ENCODE peak calls at places on chromosomes 4 and X, in ten cellular contexts. One of them, this sample, is unnamed.

GRCh38 chr4:55947912-55948725 is 626 bp upstream of the CEP135 start:
- DNase-seq in HCT116: peak; percentile 28
- DNase-seq in transverse colon: no peak
- DNase-seq in K562: peak; percentile 28
- DNase-seq in HepG2: peak; percentile 36
- DNase-seq in stomach: no peak
- DNase-seq in endothelial cell of umbilical vein: peak; percentile 98
- DNase-seq in suprapubic skin: no peak
- DNase-seq in breast epithelium: no peak
- DNase-seq in GM12891: no peak
- DNase-seq in this sample: no peak

GRCh38 chrX:134026732-134027311 is 41.4 kb upstream of the GPC3 start:
- DNase-seq in HCT116: peak; percentile 10
- DNase-seq in transverse colon: peak; percentile 34
- DNase-seq in K562: peak; percentile 14
- DNase-seq in HepG2: peak; percentile 84
- DNase-seq in stomach: peak; percentile 34
- DNase-seq in endothelial cell of umbilical vein: peak; percentile 11
- DNase-seq in suprapubic skin: no peak
- DNase-seq in breast epithelium: no peak
- DNase-seq in GM12891: no peak
- DNase-seq in this sample: no peak

GRCh38 chrX:80578518-80579105 is 158.4 kb downstream of the TENT5D start:
- DNase-seq in HCT116: peak; percentile 10
- DNase-seq in transverse colon: no peak
- DNase-seq in K562: peak; percentile 23
- DNase-seq in HepG2: peak; percentile 6
- DNase-seq in stomach: no peak
- DNase-seq in endothelial cell of umbilical vein: peak; percentile 1
- DNase-seq in suprapubic skin: no peak
- DNase-seq in breast epithelium: no peak
- DNase-seq in GM12891: no peak
- DNase-seq in this sample: no peak

GRCh38 chrX:34656467-34656841 is 631 bp downstream of the TMEM47 start:
- DNase-seq in HCT116: no peak
- DNase-seq in transverse colon: no peak
- DNase-seq in K562: no peak
- DNase-seq in HepG2: no peak
- DNase-seq in stomach: no peak
- DNase-seq in endothelial cell of umbilical vein: peak; percentile 7
- DNase-seq in suprapubic skin: peak; percentile 59
- DNase-seq in breast epithelium: no peak
- DNase-seq in GM12891: no peak
- DNase-seq in this sample: no peak

GRCh38 chr4:7212101-7212674 is 19.9 kb downstream of the SORCS2 start:
- DNase-seq in HCT116: no peak
- DNase-seq in transverse colon: no peak
- DNase-seq in K562: no peak
- DNase-seq in HepG2: peak; percentile 38
- DNase-seq in stomach: no peak
- DNase-seq in endothelial cell of umbilical vein: no peak
- DNase-seq in suprapubic skin: no peak
- DNase-seq in breast epithelium: no peak
- DNase-seq in GM12891: no peak
- DNase-seq in this sample: no peak

GRCh38 chrX:150363561-150364346 is 637 bp downstream of the MAMLD1 start:
- DNase-seq in HCT116: no peak
- DNase-seq in transverse colon: peak; percentile 14
- DNase-seq in K562: no peak
- DNase-seq in HepG2: no peak
- DNase-seq in stomach: no peak
- DNase-seq in endothelial cell of umbilical vein: peak; percentile 35
- DNase-seq in suprapubic skin: no peak
- DNase-seq in breast epithelium: no peak
- DNase-seq in GM12891: no peak
- DNase-seq in this sample: peak; percentile 80

GRCh38 chrX:80511969-80512760 is 91.9 kb downstream of the TENT5D start:
- DNase-seq in HCT116: no peak
- DNase-seq in transverse colon: no peak
- DNase-seq in K562: peak; percentile 63
- DNase-seq in HepG2: no peak
- DNase-seq in stomach: no peak
- DNase-seq in endothelial cell of umbilical vein: no peak
- DNase-seq in suprapubic skin: no peak
- DNase-seq in breast epithelium: no peak
- DNase-seq in GM12891: no peak
- DNase-seq in this sample: no peak

GRCh38 chrX:68177542-68177941 is 255.8 kb downstream of the OPHN1 start:
- DNase-seq in HCT116: no peak
- DNase-seq in transverse colon: no peak
- DNase-seq in K562: no peak
- DNase-seq in HepG2: no peak
- DNase-seq in stomach: no peak
- DNase-seq in endothelial cell of umbilical vein: no peak
- DNase-seq in suprapubic skin: no peak
- DNase-seq in breast epithelium: no peak
- DNase-seq in GM12891: no peak
- DNase-seq in this sample: no peak

GRCh38 chr4:168569066-168569908 is 72.4 kb downstream of the PALLD start:
- DNase-seq in HCT116: peak; percentile 95
- DNase-seq in transverse colon: peak; percentile 45
- DNase-seq in K562: peak; percentile 34
- DNase-seq in HepG2: peak; percentile 1
- DNase-seq in stomach: peak; percentile 61
- DNase-seq in endothelial cell of umbilical vein: peak; percentile 98
- DNase-seq in suprapubic skin: no peak
- DNase-seq in breast epithelium: no peak
- DNase-seq in GM12891: no peak
- DNase-seq in this sample: no peak

GRCh38 chrX:7261672-7262332 is 113.8 kb upstream of the PUDP start:
- DNase-seq in HCT116: no peak
- DNase-seq in transverse colon: no peak
- DNase-seq in K562: no peak
- DNase-seq in HepG2: no peak
- DNase-seq in stomach: no peak
- DNase-seq in endothelial cell of umbilical vein: no peak
- DNase-seq in suprapubic skin: no peak
- DNase-seq in breast epithelium: no peak
- DNase-seq in GM12891: peak; percentile 1
- DNase-seq in this sample: no peak

GRCh38 chr4:88823058-88823919 is 125.7 kb upstream of the NAP1L5 start:
- DNase-seq in HCT116: peak; percentile 29
- DNase-seq in transverse colon: peak; percentile 90
- DNase-seq in K562: peak; percentile 85
- DNase-seq in HepG2: peak; percentile 61
- DNase-seq in stomach: peak; percentile 89
- DNase-seq in endothelial cell of umbilical vein: peak; percentile 92
- DNase-seq in suprapubic skin: peak; percentile 87
- DNase-seq in breast epithelium: peak; percentile 70
- DNase-seq in GM12891: no peak
- DNase-seq in this sample: peak; percentile 91

GRCh38 chr4:24850669-24851068 is 55.3 kb downstream of the SOD3 start:
- DNase-seq in HCT116: no peak
- DNase-seq in transverse colon: peak; percentile 10
- DNase-seq in K562: no peak
- DNase-seq in HepG2: no peak
- DNase-seq in stomach: no peak
- DNase-seq in endothelial cell of umbilical vein: peak; percentile 69
- DNase-seq in suprapubic skin: no peak
- DNase-seq in breast epithelium: no peak
- DNase-seq in GM12891: no peak
- DNase-seq in this sample: no peak
- TF ChIP-seq POLR2AphosphoS5 in HCT116: no peak
- TF ChIP-seq POLR2AphosphoS5 in transverse colon: no peak
- TF ChIP-seq POLR2AphosphoS5 in K562: no peak
- TF ChIP-seq POLR2AphosphoS5 in HepG2: no peak
- TF ChIP-seq POLR2AphosphoS5 in stomach: peak; percentile 21
- TF ChIP-seq POLR2AphosphoS5 in endothelial cell of umbilical vein: no peak
- TF ChIP-seq POLR2AphosphoS5 in suprapubic skin: no peak
- TF ChIP-seq POLR2AphosphoS5 in breast epithelium: no peak
- TF ChIP-seq POLR2AphosphoS5 in GM12891: no peak
- TF ChIP-seq POLR2AphosphoS5 in this sample: no peak

GRCh38 chrX:48917139-48917980 is 1.5 kb downstream of the PIM2 start:
- DNase-seq in HCT116: peak; percentile 74
- DNase-seq in transverse colon: peak; percentile 92
- DNase-seq in K562: peak; percentile 91
- DNase-seq in HepG2: peak; percentile 88
- DNase-seq in stomach: peak; percentile 92
- DNase-seq in endothelial cell of umbilical vein: peak; percentile 93
- DNase-seq in suprapubic skin: peak; percentile 93
- DNase-seq in breast epithelium: peak; percentile 83
- DNase-seq in GM12891: peak; percentile 51
- DNase-seq in this sample: peak; percentile 95
- TF ChIP-seq POLR2AphosphoS5 in HCT116: peak; percentile 16
- TF ChIP-seq POLR2AphosphoS5 in transverse colon: no peak
- TF ChIP-seq POLR2AphosphoS5 in K562: no peak
- TF ChIP-seq POLR2AphosphoS5 in HepG2: no peak
- TF ChIP-seq POLR2AphosphoS5 in stomach: peak; percentile 66
- TF ChIP-seq POLR2AphosphoS5 in endothelial cell of umbilical vein: no peak
- TF ChIP-seq POLR2AphosphoS5 in suprapubic skin: no peak
- TF ChIP-seq POLR2AphosphoS5 in breast epithelium: no peak
- TF ChIP-seq POLR2AphosphoS5 in GM12891: no peak
- TF ChIP-seq POLR2AphosphoS5 in this sample: peak; percentile 78

GRCh38 chr4:5451243-5451642 is 257.1 kb downstream of the EVC2 start:
- DNase-seq in HCT116: no peak
- DNase-seq in transverse colon: no peak
- DNase-seq in K562: no peak
- DNase-seq in HepG2: no peak
- DNase-seq in stomach: no peak
- DNase-seq in endothelial cell of umbilical vein: no peak
- DNase-seq in suprapubic skin: no peak
- DNase-seq in breast epithelium: no peak
- DNase-seq in GM12891: no peak
- DNase-seq in this sample: no peak

GRCh38 chr4:5448286-5448685 is 260.1 kb downstream of the EVC2 start:
- DNase-seq in HCT116: no peak
- DNase-seq in transverse colon: no peak
- DNase-seq in K562: no peak
- DNase-seq in HepG2: no peak
- DNase-seq in stomach: no peak
- DNase-seq in endothelial cell of umbilical vein: no peak
- DNase-seq in suprapubic skin: no peak
- DNase-seq in breast epithelium: no peak
- DNase-seq in GM12891: no peak
- DNase-seq in this sample: no peak

GRCh38 chr4:5456296-5456845 is 252.0 kb downstream of the EVC2 start:
- DNase-seq in HCT116: no peak
- DNase-seq in transverse colon: no peak
- DNase-seq in K562: no peak
- DNase-seq in HepG2: no peak
- DNase-seq in stomach: no peak
- DNase-seq in endothelial cell of umbilical vein: no peak
- DNase-seq in suprapubic skin: no peak
- DNase-seq in breast epithelium: peak; percentile 36
- DNase-seq in GM12891: no peak
- DNase-seq in this sample: no peak

GRCh38 chr4:5455003-5455585 is 253.3 kb downstream of the EVC2 start:
- DNase-seq in HCT116: no peak
- DNase-seq in transverse colon: no peak
- DNase-seq in K562: no peak
- DNase-seq in HepG2: no peak
- DNase-seq in stomach: no peak
- DNase-seq in endothelial cell of umbilical vein: no peak
- DNase-seq in suprapubic skin: no peak
- DNase-seq in breast epithelium: peak; percentile 34
- DNase-seq in GM12891: no peak
- DNase-seq in this sample: peak; percentile 43

GRCh38 chr4:5452156-5452555 is 256.2 kb downstream of the EVC2 start:
- DNase-seq in HCT116: no peak
- DNase-seq in transverse colon: no peak
- DNase-seq in K562: no peak
- DNase-seq in HepG2: no peak
- DNase-seq in stomach: no peak
- DNase-seq in endothelial cell of umbilical vein: no peak
- DNase-seq in suprapubic skin: no peak
- DNase-seq in breast epithelium: peak; percentile 31
- DNase-seq in GM12891: no peak
- DNase-seq in this sample: peak; percentile 48
- TF ChIP-seq POLR2AphosphoS5 in HCT116: no peak
- TF ChIP-seq POLR2AphosphoS5 in transverse colon: no peak
- TF ChIP-seq POLR2AphosphoS5 in K562: no peak
- TF ChIP-seq POLR2AphosphoS5 in HepG2: no peak
- TF ChIP-seq POLR2AphosphoS5 in stomach: no peak
- TF ChIP-seq POLR2AphosphoS5 in endothelial cell of umbilical vein: no peak
- TF ChIP-seq POLR2AphosphoS5 in suprapubic skin: no peak
- TF ChIP-seq POLR2AphosphoS5 in breast epithelium: no peak
- TF ChIP-seq POLR2AphosphoS5 in GM12891: no peak
- TF ChIP-seq POLR2AphosphoS5 in this sample: no peak

GRCh38 chr4:15341733-15342300 is 86.0 kb upstream of the C1QTNF7 start:
- DNase-seq in HCT116: no peak
- DNase-seq in transverse colon: no peak
- DNase-seq in K562: no peak
- DNase-seq in HepG2: no peak
- DNase-seq in stomach: no peak
- DNase-seq in endothelial cell of umbilical vein: no peak
- DNase-seq in suprapubic skin: peak; percentile 69
- DNase-seq in breast epithelium: no peak
- DNase-seq in GM12891: no peak
- DNase-seq in this sample: no peak
- TF ChIP-seq POLR2AphosphoS5 in HCT116: no peak
- TF ChIP-seq POLR2AphosphoS5 in transverse colon: no peak
- TF ChIP-seq POLR2AphosphoS5 in K562: no peak
- TF ChIP-seq POLR2AphosphoS5 in HepG2: no peak
- TF ChIP-seq POLR2AphosphoS5 in stomach: no peak
- TF ChIP-seq POLR2AphosphoS5 in endothelial cell of umbilical vein: no peak
- TF ChIP-seq POLR2AphosphoS5 in suprapubic skin: no peak
- TF ChIP-seq POLR2AphosphoS5 in breast epithelium: no peak
- TF ChIP-seq POLR2AphosphoS5 in GM12891: no peak
- TF ChIP-seq POLR2AphosphoS5 in this sample: no peak